ENCODE peak calls at places on chromosomes 16 and 17, in six cellular contexts. G is B cell, Y is PC-9, J is right lobe of liver, R is A549, C is lower leg skin. E is an unnamed sample.

GRCh38 chr16:1057252-1057932 is 15.2 kb upstream of the SSTR5 start:
- DNase-seq in Y (no peak), J (peak; percentile 59), R (no peak), G (peak; percentile 64), C (no peak), E (peak; percentile 71)

GRCh38 chr16:27686926-27687325 is 137.0 kb downstream of the KATNIP start:
- DNase-seq in J (no peak), Y (no peak), R (no peak), C (no peak), G (no peak), E (no peak)

GRCh38 chr17:77085916-77086432 is 54.8 kb upstream of the SEC14L1 start:
- DNase-seq in J (no peak), G (no peak), C (no peak), R (no peak), Y (no peak), E (no peak)

GRCh38 chr17:49219987-49220386 is 9.5 kb downstream of the ABI3 start:
- DNase-seq in C (no peak), J (no peak), Y (no peak), G (no peak), R (no peak), E (no peak)

GRCh38 chr17:81165246-81166032 is at the start of gene PVALEF:
- DNase-seq in C (no peak), J (no peak), Y (no peak), R (peak; percentile 31), G (no peak), E (peak; percentile 55)

GRCh38 chr17:31321481-31321880 is at the start of gene EVI2A:
- DNase-seq in C (no peak), R (no peak), J (no peak), G (peak; percentile 43), Y (no peak), E (no peak)

GRCh38 chr16:3788711-3789374 is 71.5 kb upstream of the TRAP1 start:
- DNase-seq in J (no peak), Y (no peak), R (no peak), G (no peak), C (no peak), E (no peak)

GRCh38 chr16:81143921-81144471 is 47.8 kb upstream of the GCSH start:
- DNase-seq in G (no peak), J (no peak), C (no peak), R (peak; percentile 28), Y (peak; percentile 98), E (no peak)

GRCh38 chr16:77894054-77894632 is 105.8 kb downstream of the VAT1L start:
- DNase-seq in C (no peak), R (no peak), Y (no peak), G (no peak), J (no peak), E (no peak)

GRCh38 chr16:27273670-27274522 is 5.3 kb upstream of the NSMCE1 start:
- DNase-seq in Y (no peak), J (peak; percentile 28), R (peak; percentile 87), G (no peak), C (no peak), E (no peak)

GRCh38 chr16:86101135-86101911 is 202.4 kb downstream of the IRF8 start:
- DNase-seq in R (no peak), Y (no peak), C (no peak), G (no peak), J (peak; percentile 31), E (no peak)

GRCh38 chr16:14088155-14088753 is 17.1 kb downstream of the MRTFB start:
- DNase-seq in J (no peak), Y (no peak), C (peak; percentile 35), G (no peak), R (no peak), E (no peak)

GRCh38 chr16:84841787-84842300 is 22.1 kb downstream of the CRISPLD2 start:
- DNase-seq in G (no peak), J (no peak), Y (peak; percentile 87), C (no peak), R (no peak), E (peak; percentile 56)

GRCh38 chr17:7632492-7632894 is 2.6 kb downstream of the SHBG start:
- DNase-seq in G (peak; percentile 66), R (peak; percentile 71), C (no peak), J (peak; percentile 59), Y (no peak), E (no peak)

GRCh38 chr16:71498031-71498430 is 8.9 kb upstream of the ZNF19 start:
- DNase-seq in J (no peak), G (no peak), C (no peak), Y (no peak), R (no peak), E (no peak)

GRCh38 chr16:71499775-71500364 is 10.7 kb upstream of the ZNF19 start:
- DNase-seq in G (peak; percentile 55), Y (peak; percentile 56), R (peak; percentile 67), J (no peak), C (peak; percentile 18), E (peak; percentile 52)

GRCh38 chr16:71504901-71505300 is 15.8 kb upstream of the ZNF19 start:
- DNase-seq in G (no peak), Y (peak; percentile 74), J (no peak), R (no peak), C (no peak), E (no peak)

GRCh38 chr16:71501562-71501961 is 12.4 kb upstream of the ZNF19 start:
- DNase-seq in G (no peak), Y (no peak), C (no peak), R (no peak), J (no peak), E (no peak)

GRCh38 chr16:71500964-71501363 is 11.8 kb upstream of the ZNF19 start:
- DNase-seq in J (no peak), C (no peak), G (no peak), R (no peak), Y (no peak), E (no peak)
- TF ChIP-seq CTCF in J (no peak), C (no peak), G (no peak), R (no peak), Y (no peak), E (no peak)

GRCh38 chr17:32946375-32947135 is 18.6 kb downstream of the TMEM98 start:
- DNase-seq in R (no peak), G (no peak), Y (no peak), J (peak; percentile 64), C (no peak), E (no peak)
- TF ChIP-seq CTCF in R (no peak), G (no peak), Y (no peak), J (no peak), C (no peak), E (no peak)

DNA sequence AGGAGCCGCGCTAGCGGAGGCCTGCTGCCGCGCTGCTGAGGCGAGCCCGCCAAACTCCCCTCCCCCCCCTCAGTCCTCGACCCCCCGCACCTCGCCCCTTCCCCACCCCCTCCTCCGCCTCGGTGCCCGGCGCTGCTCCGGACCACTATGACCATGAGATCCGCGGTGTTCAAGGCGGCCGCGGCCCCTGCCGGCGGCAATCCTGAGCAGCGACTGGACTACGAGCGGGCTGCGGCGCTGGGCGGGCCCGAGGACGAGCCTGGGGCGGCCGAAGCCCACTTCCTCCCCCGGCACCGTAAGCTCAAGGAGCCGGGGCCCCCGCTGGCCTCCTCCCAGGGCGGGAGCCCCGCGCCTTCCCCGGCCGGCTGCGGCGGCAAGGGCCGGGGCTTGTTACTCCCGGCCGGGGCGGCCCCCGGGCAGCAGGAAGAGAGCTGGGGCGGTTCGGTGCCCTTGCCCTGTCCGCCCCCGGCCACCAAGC is 734 bp downstream of the MSL1 start:
- DNase-seq in Y (no peak), G (peak; percentile 79), R (peak; percentile 62), J (peak; percentile 62), C (no peak), E (no peak)
- TF ChIP-seq CTCF in Y (no peak), G (peak; percentile 13), R (peak; percentile 4), J (no peak), C (no peak), E (no peak)

DNA sequence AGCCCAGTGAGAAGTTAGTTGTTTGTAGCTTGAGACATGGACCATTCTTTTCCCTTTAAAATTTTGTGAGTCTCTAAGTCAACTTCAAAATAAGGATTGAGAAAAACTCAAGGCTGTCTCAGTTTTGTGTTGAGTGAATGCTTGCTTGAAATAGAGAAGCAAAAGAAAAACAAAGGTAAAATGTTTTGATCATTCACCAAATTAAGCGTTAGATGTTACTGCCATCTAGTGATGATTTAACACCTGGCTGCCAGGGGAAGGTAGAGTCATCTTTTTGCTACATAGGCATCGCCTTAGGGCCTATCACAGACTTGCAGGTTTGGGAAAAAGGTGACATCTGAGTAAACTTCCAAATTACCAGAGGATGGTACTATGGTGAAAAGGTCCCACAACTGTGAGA is 74.4 kb downstream of the PCTP start:
- DNase-seq in Y (no peak), R (peak; percentile 10), C (no peak), J (no peak), G (no peak), E (no peak)
- TF ChIP-seq CTCF in Y (peak; percentile 57), R (peak; percentile 42), C (no peak), J (peak; percentile 48), G (no peak), E (no peak)

GRCh38 chr17:82275326-82275725 is 1.8 kb upstream of the CSNK1D start:
- DNase-seq in G (peak; percentile 22), C (no peak), J (no peak), R (no peak), Y (no peak), E (no peak)

GRCh38 chr17:82272495-82273326 is 789 bp downstream of the CSNK1D start:
- DNase-seq in G (peak; percentile 84), R (no peak), C (no peak), Y (no peak), J (peak; percentile 68), E (no peak)

GRCh38 chr17:82271401-82271800 is 2.1 kb downstream of the CSNK1D start:
- DNase-seq in C (no peak), Y (no peak), R (no peak), J (no peak), G (no peak), E (no peak)

GRCh38 chr17:82274134-82275020 is 877 bp upstream of the CSNK1D start:
- DNase-seq in G (peak; percentile 15), J (no peak), C (no peak), Y (no peak), R (no peak), E (no peak)

GRCh38 chr17:82273327-82274133 is at the start of gene CSNK1D:
- DNase-seq in Y (peak; percentile 47), J (peak; percentile 93), R (peak; percentile 90), G (peak; percentile 99), C (peak; percentile 87), E (peak; percentile 93)
- TF ChIP-seq CTCF in Y (no peak), J (no peak), R (no peak), G (no peak), C (no peak), E (no peak)

DNA sequence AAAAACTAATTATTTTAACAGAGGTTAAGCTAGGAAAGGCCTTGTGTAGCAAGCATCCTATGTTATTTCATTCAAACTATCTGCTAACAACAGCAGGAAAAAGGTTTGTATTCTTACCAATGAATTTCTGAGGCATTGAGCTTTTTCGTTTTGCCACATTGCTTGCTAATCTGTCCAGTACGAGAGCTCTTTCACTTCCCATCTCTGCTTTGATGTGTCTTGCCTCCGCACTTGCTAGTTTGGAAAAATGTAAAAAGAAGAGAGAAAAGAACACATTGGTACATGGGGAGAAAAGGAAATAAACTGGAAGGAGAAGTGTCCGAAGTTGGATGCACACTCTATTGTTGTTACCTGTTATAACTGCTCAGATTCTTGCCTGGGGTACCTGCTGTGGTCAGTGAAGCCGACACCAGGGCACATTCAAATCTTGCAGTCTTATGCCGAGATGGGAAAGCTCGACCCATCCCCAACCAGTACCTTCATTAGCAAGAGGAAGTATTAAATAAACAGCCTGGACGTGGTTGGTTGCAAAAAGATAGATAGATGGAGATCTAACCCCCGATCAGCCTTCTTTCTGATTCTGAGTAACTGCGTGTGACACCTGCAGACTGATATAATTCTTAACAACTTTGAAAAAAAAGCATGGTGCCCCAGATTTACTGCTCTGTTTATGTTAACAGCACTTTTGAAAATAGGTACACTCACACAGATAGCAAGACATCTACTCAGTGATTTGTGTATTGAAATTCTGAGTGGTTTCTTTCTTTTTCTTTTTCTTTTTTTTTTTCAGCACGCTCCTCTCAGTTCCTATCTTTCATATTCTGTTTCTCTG is 40.0 kb downstream of the GRB7 start:
- DNase-seq in G (no peak), C (no peak), J (no peak), Y (no peak), R (no peak), E (no peak)
- TF ChIP-seq CTCF in G (no peak), C (no peak), J (no peak), Y (no peak), R (no peak), E (no peak)

E was measured in mesothelial cell of epicardium.